ENCODE peak calls at places on chromosomes 7 and 10, in ten cellular contexts. M, E, G, Y, A, P, S, R, U and F are unnamed samples.

GRCh38 chr7:47405921-47406765 is 175.8 kb downstream of the TNS3 start:
- DNase-seq in M (peak), E (peak), G (no peak), Y (no peak), A (no peak), P (no peak), S (no peak), R (no peak), U (no peak), F (no peak)

GRCh38 chr7:140390466-140391190 is 7.7 kb downstream of the SLC37A3 start:
- DNase-seq in M (peak), E (no peak), G (no peak), Y (no peak), A (no peak), P (no peak), S (no peak), R (no peak), U (no peak), F (no peak)

GRCh38 chr10:23157239-23157661 is 34.9 kb upstream of the PTF1A start:
- DNase-seq in M (no peak), E (no peak), G (no peak), Y (no peak), A (no peak), P (no peak), S (no peak), R (no peak), U (no peak), F (no peak)

GRCh38 chr10:108544500-108545120 is 1378.7 kb downstream of the XPNPEP1 start:
- DNase-seq in M (peak), E (peak), G (peak), Y (no peak), A (no peak), P (no peak), S (no peak), R (no peak), U (no peak), F (peak)

GRCh38 chr10:78992333-78992732 is 76.4 kb upstream of the ZMIZ1 start:
- DNase-seq in M (no peak), E (no peak), G (no peak), Y (no peak), A (no peak), P (no peak), S (peak), R (no peak), U (no peak), F (peak)

GRCh38 chr10:18340496-18341051 is 200.3 kb downstream of the CACNB2 start:
- DNase-seq in M (peak), E (no peak), G (no peak), Y (no peak), A (no peak), P (no peak), S (no peak), R (peak), U (no peak), F (no peak)

GRCh38 chr7:77330169-77330882 is 85.8 kb downstream of the GSAP start:
- DNase-seq in M (no peak), E (peak), G (no peak), Y (no peak), A (no peak), P (no peak), S (peak), R (no peak), U (no peak), F (peak)

GRCh38 chr7:90173127-90173844 is 19.0 kb downstream of the STEAP1 start:
- DNase-seq in M (no peak), E (no peak), G (no peak), Y (no peak), A (no peak), P (no peak), S (no peak), R (peak), U (no peak), F (no peak)

GRCh38 chr10:45652511-45652910 is 20.1 kb downstream of the ZFAND4 start:
- DNase-seq in M (no peak), E (no peak), G (no peak), Y (no peak), A (no peak), P (no peak), S (no peak), R (no peak), U (no peak), F (no peak)

GRCh38 chr7:135260930-135261721 is 27.5 kb downstream of the STRA8 start:
- DNase-seq in M (peak), E (peak), G (no peak), Y (no peak), A (no peak), P (no peak), S (no peak), R (no peak), U (no peak), F (no peak)

GRCh38 chr10:12443026-12443425 is 93.7 kb downstream of the CAMK1D start:
- DNase-seq in M (no peak), E (no peak), G (no peak), Y (no peak), A (no peak), P (no peak), S (no peak), R (no peak), U (no peak), F (no peak)

GRCh38 chr7:25116621-25117020 is 8.4 kb downstream of the CYCS start:
- DNase-seq in M (no peak), E (no peak), G (no peak), Y (no peak), A (no peak), P (no peak), S (no peak), R (no peak), U (no peak), F (no peak)

GRCh38 chr10:98357208-98357836 is 57.7 kb downstream of the PYROXD2 start:
- DNase-seq in M (peak), E (no peak), G (no peak), Y (no peak), A (no peak), P (no peak), S (peak), R (peak), U (no peak), F (no peak)

GRCh38 chr10:88995156-88995876 is 4.7 kb downstream of the FAS start:
- DNase-seq in M (no peak), E (no peak), G (no peak), Y (no peak), A (no peak), P (no peak), S (no peak), R (no peak), U (no peak), F (no peak)

GRCh38 chr10:128059266-128059850 is 66.9 kb downstream of the MKI67 start:
- DNase-seq in M (no peak), E (no peak), G (no peak), Y (no peak), A (no peak), P (no peak), S (no peak), R (no peak), U (no peak), F (no peak)

GRCh38 chr7:2049111-2049781 is 183.5 kb downstream of the MAD1L1 start:
- DNase-seq in M (no peak), E (no peak), G (no peak), Y (no peak), A (no peak), P (no peak), S (no peak), R (no peak), U (no peak), F (no peak)

GRCh38 chr7:158818325-158819213 is 10.7 kb downstream of the ESYT2 start:
- DNase-seq in M (peak), E (peak), G (peak), Y (peak), A (no peak), P (no peak), S (peak), R (peak), U (peak), F (peak)

GRCh38 chr10:130195746-130196294 is 59.6 kb downstream of the GLRX3 start:
- DNase-seq in M (no peak), E (no peak), G (no peak), Y (no peak), A (no peak), P (no peak), S (no peak), R (no peak), U (no peak), F (no peak)

GRCh38 chr10:75293456-75293840 is 57.7 kb upstream of the COMTD1 start:
- DNase-seq in M (peak), E (no peak), G (no peak), Y (no peak), A (no peak), P (no peak), S (no peak), R (no peak), U (no peak), F (no peak)

GRCh38 chr10:66772511-66772910 is 153.3 kb upstream of the LRRTM3 start:
- DNase-seq in M (peak), E (no peak), G (no peak), Y (no peak), A (no peak), P (no peak), S (no peak), R (no peak), U (no peak), F (no peak)

GRCh38 chr10:123967626-123968243 is 76.1 kb upstream of the CPXM2 start:
- DNase-seq in M (peak), E (peak), G (peak), Y (peak), A (no peak), P (peak), S (peak), R (no peak), U (peak), F (peak)

GRCh38 chr7:155583636-155584035 is 37.3 kb upstream of the CNPY1 start:
- DNase-seq in M (no peak), E (no peak), G (no peak), Y (no peak), A (no peak), P (no peak), S (no peak), R (no peak), U (no peak), F (no peak)

GRCh38 chr7:26490631-26491624 is 199.3 kb downstream of the SNX10 start:
- DNase-seq in M (no peak), E (no peak), G (peak), Y (no peak), A (peak), P (no peak), S (peak), R (no peak), U (no peak), F (no peak)

GRCh38 chr7:18974803-18975202 is 142.6 kb downstream of the TWIST1 start:
- DNase-seq in M (peak), E (no peak), G (no peak), Y (no peak), A (peak), P (no peak), S (no peak), R (peak), U (no peak), F (no peak)

GRCh38 chr7:70238171-70238575 is 639.9 kb downstream of the AUTS2 start:
- DNase-seq in M (no peak), E (no peak), G (no peak), Y (no peak), A (no peak), P (no peak), S (no peak), R (no peak), U (no peak), F (no peak)

GRCh38 chr7:115679976-115680375 is 350.6 kb downstream of the TFEC start:
- DNase-seq in M (peak), E (peak), G (peak), Y (no peak), A (no peak), P (no peak), S (no peak), R (no peak), U (no peak), F (no peak)

GRCh38 chr10:1243486-1244182 is 187.4 kb downstream of the WDR37 start:
- DNase-seq in M (no peak), E (peak), G (no peak), Y (no peak), A (no peak), P (no peak), S (no peak), R (no peak), U (no peak), F (no peak)

GRCh38 chr10:112741830-112742402 is 208.1 kb upstream of the TCF7L2 start:
- DNase-seq in M (no peak), E (peak), G (peak), Y (no peak), A (no peak), P (no peak), S (no peak), R (no peak), U (no peak), F (no peak)

GRCh38 chr7:45324683-45325237 is 167.2 kb downstream of the RAMP3 start:
- DNase-seq in M (peak), E (peak), G (no peak), Y (no peak), A (no peak), P (no peak), S (no peak), R (no peak), U (no peak), F (no peak)

GRCh38 chr10:15545266-15545665 is 174.2 kb upstream of the FAM171A1 start:
- DNase-seq in M (no peak), E (no peak), G (no peak), Y (no peak), A (no peak), P (no peak), S (no peak), R (no peak), U (no peak), F (no peak)

GRCh38 chr10:60423920-60424319 is 34.2 kb upstream of the ANK3 start:
- DNase-seq in M (peak), E (no peak), G (no peak), Y (no peak), A (no peak), P (no peak), S (no peak), R (no peak), U (no peak), F (no peak)

GRCh38 chr7:110541962-110542361 is 549.0 kb upstream of the LRRN3 start:
- DNase-seq in M (peak), E (no peak), G (no peak), Y (no peak), A (no peak), P (no peak), S (no peak), R (peak), U (no peak), F (no peak)

GRCh38 chr7:35749548-35749947 is 51.3 kb upstream of the SEPTIN7 start:
- DNase-seq in M (no peak), E (no peak), G (no peak), Y (no peak), A (no peak), P (no peak), S (no peak), R (no peak), U (no peak), F (no peak)

GRCh38 chr10:29228586-29228985 is 60.3 kb upstream of the LYZL1 start:
- DNase-seq in M (no peak), E (no peak), G (no peak), Y (no peak), A (no peak), P (no peak), S (no peak), R (no peak), U (no peak), F (no peak)

GRCh38 chr10:47073967-47074366 is 162.7 kb downstream of the PTPN20 start:
- DNase-seq in M (no peak), E (no peak), G (no peak), Y (no peak), A (no peak), P (no peak), S (no peak), R (no peak), U (no peak), F (no peak)

GRCh38 chr10:12709516-12709915 is 292.0 kb downstream of the CCDC3 start:
- DNase-seq in M (peak), E (no peak), G (no peak), Y (no peak), A (no peak), P (no peak), S (no peak), R (no peak), U (no peak), F (no peak)

GRCh38 chr10:99852481-99853213 is 70.2 kb downstream of the ABCC2 start:
- DNase-seq in M (no peak), E (no peak), G (no peak), Y (no peak), A (no peak), P (no peak), S (no peak), R (no peak), U (no peak), F (no peak)